ENCODE peak calls at places on chromosomes 1 and 21, in five cellular contexts. U is H9, V is H1, C is trophoblast cell, K is mesenchymal stem cell. A is an unnamed sample.

GRCh38 chr1:99566290-99567021 is 79.5 kb upstream of the PALMD start:
- DNase-seq in V (no peak), C (peak; percentile 19), U (no peak), K (no peak), A (no peak)

GRCh38 chr1:113935176-113935575 is 6.1 kb downstream of the HIPK1 start:
- DNase-seq in C (no peak), K (no peak), U (no peak), V (no peak), A (no peak)

GRCh38 chr1:193059282-193060225 is at the start of the genes RO60 and UCHL5:
- DNase-seq in V (peak; percentile 93), C (peak; percentile 99), K (peak; percentile 99), U (peak; percentile 98), A (peak; percentile 94)

GRCh38 chr1:40133122-40133665 is 28.0 kb upstream of the RLF start:
- DNase-seq in V (no peak), K (no peak), U (no peak), C (no peak), A (no peak)

GRCh38 chr21:46455575-46456385 is 2.9 kb upstream of the DIP2A start:
- DNase-seq in K (peak; percentile 34), U (no peak), V (no peak), C (no peak), A (no peak)

GRCh38 chr21:45504516-45505415 is 37.5 kb downstream of the SLC19A1 start:
- DNase-seq in V (no peak), U (no peak), K (no peak), C (no peak), A (no peak)

GRCh38 chr1:15206418-15207030 is 40.5 kb upstream of the FHAD1 start:
- DNase-seq in K (no peak), U (no peak), V (no peak), C (peak; percentile 94), A (no peak)

GRCh38 chr1:110875216-110875731 is 2.3 kb downstream of the CD53 start:
- DNase-seq in V (no peak), C (no peak), K (no peak), U (no peak), A (no peak)

GRCh38 chr1:231938651-231939050 is 312.1 kb downstream of the DISC1 start:
- DNase-seq in C (no peak), V (no peak), K (no peak), U (no peak), A (no peak)

GRCh38 chr1:39491146-39491921 is at the start of gene BMP8A:
- DNase-seq in C (peak; percentile 49), V (no peak), U (peak; percentile 82), K (peak; percentile 53), A (peak; percentile 51)

GRCh38 chr1:169180167-169180566 is 73.7 kb downstream of the ATP1B1 start:
- DNase-seq in C (no peak), K (no peak), V (no peak), U (no peak), A (no peak)

GRCh38 chr1:53116307-53116810 is 26.1 kb downstream of the SLC1A7 start:
- DNase-seq in C (no peak), V (no peak), K (no peak), U (no peak), A (no peak)

GRCh38 chr1:47940321-47940720 is 56.9 kb downstream of the TRABD2B start:
- DNase-seq in K (no peak), U (no peak), C (no peak), V (no peak), A (no peak)

GRCh38 chr1:30801826-30802198 is 44.2 kb upstream of the LAPTM5 start:
- DNase-seq in V (no peak), C (peak; percentile 62), U (peak; percentile 89), K (peak; percentile 68), A (peak; percentile 85)

GRCh38 chr1:158112994-158113758 is 67.5 kb upstream of the CD1D start:
- DNase-seq in U (peak; percentile 68), K (peak; percentile 33), C (no peak), V (no peak), A (peak; percentile 47)

GRCh38 chr1:47558601-47559593 is 121.1 kb downstream of the FOXD2 start:
- DNase-seq in V (no peak), K (no peak), C (no peak), U (no peak), A (no peak)

GRCh38 chr1:234208791-234209190 is 164.5 kb upstream of the COA6 start:
- DNase-seq in U (no peak), V (no peak), C (peak; percentile 46), K (peak; percentile 1), A (no peak)

GRCh38 chr1:75125161-75125681 is 9.0 kb upstream of the LHX8 start:
- DNase-seq in C (no peak), K (no peak), V (no peak), U (no peak), A (no peak)

GRCh38 chr1:163170975-163171676 is 31.6 kb downstream of the RGS5 start:
- DNase-seq in K (peak; percentile 27), C (no peak), U (no peak), V (no peak), A (no peak)

GRCh38 chr1:55632906-55633305 is 417.7 kb upstream of the USP24 start:
- DNase-seq in C (no peak), K (peak; percentile 9), V (no peak), U (no peak), A (peak; percentile 1)

GRCh38 chr1:110293601-110294104 is 45.5 kb upstream of the RBM15 start:
- DNase-seq in K (no peak), V (no peak), U (no peak), C (no peak), A (no peak)

GRCh38 chr1:157200451-157200850 is 62.3 kb upstream of the ETV3 start:
- DNase-seq in V (no peak), K (no peak), C (no peak), U (no peak), A (no peak)

GRCh38 chr1:24745711-24746582 is 700 bp downstream of the CLIC4 start:
- DNase-seq in U (no peak), V (no peak), C (peak; percentile 71), K (peak; percentile 88), A (no peak)

GRCh38 chr1:164949758-164950452 is 390.9 kb downstream of the PBX1 start:
- DNase-seq in V (no peak), U (no peak), K (no peak), C (no peak), A (no peak)

GRCh38 chr1:64864018-64864945 is 102.1 kb downstream of the JAK1 start:
- DNase-seq in V (no peak), C (no peak), K (peak; percentile 16), U (no peak), A (no peak)

GRCh38 chr1:187409341-187409740 is 580.6 kb downstream of the PLA2G4A start:
- DNase-seq in C (peak; percentile 37), K (peak; percentile 94), U (no peak), V (no peak), A (no peak)
- H2BK12ac ChIP-seq in C (peak overlapping the region; percentile 43), K (no peak overlapping the region), U (no peak overlapping the region), V (peak overlapping the region; percentile 35), A (no peak overlapping the region)

DNA sequence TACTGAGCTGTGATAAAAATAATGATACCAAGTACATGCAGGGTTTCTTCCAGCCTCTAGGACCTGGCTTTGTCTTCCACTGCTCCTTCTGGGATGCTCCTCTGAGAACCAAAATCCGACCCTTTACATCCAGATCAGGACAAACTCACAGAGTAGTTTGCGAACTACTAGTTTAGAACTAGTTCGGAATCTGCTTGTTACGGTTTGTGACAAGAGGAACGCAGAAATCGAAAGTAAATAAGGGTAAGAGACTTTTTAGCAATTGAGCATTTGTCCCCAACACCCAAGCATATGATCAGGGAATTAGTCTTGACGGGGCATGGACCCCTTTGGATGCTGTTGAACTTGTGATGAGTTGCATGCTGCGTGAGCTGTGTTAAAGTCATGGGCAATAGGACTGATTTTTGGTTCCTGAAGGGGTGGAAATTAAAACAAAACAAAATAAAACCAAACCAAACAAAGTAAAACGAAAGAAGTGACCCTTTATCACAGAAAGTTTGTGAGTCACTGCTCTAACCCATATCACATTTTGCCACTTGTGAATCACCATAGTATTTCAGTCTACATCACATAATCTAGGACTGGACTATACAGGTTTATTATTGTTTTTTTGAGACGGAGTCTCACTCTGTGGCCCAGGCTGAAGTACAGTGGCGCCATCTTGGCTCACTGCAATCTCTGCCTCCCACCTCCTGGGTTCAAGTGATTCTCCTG is 35.7 kb upstream of the ERRFI1 start:
- DNase-seq in V (no peak), K (peak; percentile 71), C (peak; percentile 34), U (no peak), A (no peak)
- H2BK12ac ChIP-seq in V (no peak overlapping the region), K (peak overlapping the region; percentile 79), C (peak overlapping the region; percentile 52), U (no peak overlapping the region), A (no peak overlapping the region)

GRCh38 chr21:35344582-35344981 is 295.5 kb upstream of the RUNX1 start:
- DNase-seq in C (no peak), K (no peak), U (no peak), V (no peak), A (no peak)
- H2BK12ac ChIP-seq in C (no peak overlapping the region), K (no peak overlapping the region), U (no peak overlapping the region), V (no peak overlapping the region), A (no peak overlapping the region)

GRCh38 chr1:103779932-103780331 is 30.2 kb downstream of the AMY1C start:
- DNase-seq in C (no peak), K (no peak), U (no peak), V (no peak), A (no peak)
- H2BK12ac ChIP-seq in C (no peak overlapping the region), K (no peak overlapping the region), U (no peak overlapping the region), V (no peak overlapping the region), A (no peak overlapping the region)

DNA sequence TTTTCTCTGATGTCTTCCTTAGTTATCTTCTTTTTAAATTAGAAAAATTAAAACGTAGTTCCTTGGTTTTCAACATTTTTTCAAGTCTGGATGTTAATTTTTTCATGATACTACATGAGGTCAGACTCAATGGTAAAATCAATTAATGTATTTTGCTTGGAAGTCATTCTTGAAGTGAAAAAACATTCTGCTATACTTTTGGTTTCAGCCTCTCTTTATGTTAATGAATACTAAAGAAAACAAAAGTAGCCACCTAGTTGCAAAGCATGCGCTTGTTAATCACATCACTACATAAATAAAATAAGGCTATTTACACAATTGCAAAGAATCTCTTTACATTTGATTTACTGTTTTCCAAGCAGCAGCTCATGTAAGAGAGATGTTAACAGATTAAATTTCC is 170.4 kb downstream of the LIPI start:
- DNase-seq in U (no peak), V (no peak), C (no peak), K (no peak), A (no peak)
- H2BK12ac ChIP-seq in U (no peak overlapping the region), V (no peak overlapping the region), C (no peak overlapping the region), K (no peak overlapping the region), A (no peak overlapping the region)

GRCh38 chr1:67053785-67054759 is at the start of gene SLC35D1:
- DNase-seq in U (peak; percentile 93), C (peak; percentile 46), K (peak; percentile 74), V (peak; percentile 61), A (peak; percentile 81)
- H2BK12ac ChIP-seq in U (no peak within 1 kb of the TSS), C (peak within 1 kb of the TSS; percentile 51), K (peak within 1 kb of the TSS; percentile 94), V (no peak within 1 kb of the TSS), A (no peak within 1 kb of the TSS)